ENCODE peak calls at places on chromosome 9, in six cellular contexts. V is A549, I is HepG2, N is K562, C is endothelial cell of umbilical vein, Z is GM12878. L is an unnamed sample.

GRCh38 chr9:117160254-117160653 is 254.6 kb downstream of the ASTN2 start:
- DNase-seq in C (no peak), V (no peak), I (no peak), Z (no peak), N (no peak), L (peak)

GRCh38 chr9:13388157-13388556 is 108.7 kb upstream of the MPDZ start:
- DNase-seq in N (no peak), V (no peak), I (no peak), Z (no peak), C (no peak), L (no peak)

GRCh38 chr9:127249877-127250276 is 14.7 kb upstream of the GARNL3 start:
- DNase-seq in I (no peak), Z (no peak), N (no peak), C (no peak), V (no peak), L (peak)

GRCh38 chr9:38226491-38226951 is 157.5 kb upstream of the SHB start:
- DNase-seq in C (no peak), V (no peak), N (peak), Z (no peak), I (peak), L (peak)

GRCh38 chr9:78566948-78567675 is 270.2 kb downstream of the PSAT1 start:
- DNase-seq in V (no peak), Z (no peak), I (no peak), N (no peak), C (no peak), L (no peak)

GRCh38 chr9:37239921-37240320 is 119.5 kb downstream of the ZCCHC7 start:
- DNase-seq in C (no peak), Z (no peak), I (no peak), V (no peak), N (no peak), L (no peak)

GRCh38 chr9:107841078-107841477 is 351.5 kb upstream of the KLF4 start:
- DNase-seq in Z (no peak), C (no peak), I (no peak), V (no peak), N (no peak), L (peak)

GRCh38 chr9:32701321-32702022 is 66.0 kb upstream of the TAF1L start:
- DNase-seq in N (no peak), I (no peak), C (no peak), V (no peak), Z (no peak), L (no peak)

GRCh38 chr9:95211028-95211427 is 106.5 kb downstream of the FANCC start:
- DNase-seq in N (peak), I (no peak), V (no peak), C (no peak), Z (no peak), L (no peak)

GRCh38 chr9:33106827-33107621 is 30.6 kb upstream of the SMU1 start:
- DNase-seq in I (no peak), N (peak), C (peak), V (no peak), Z (no peak), L (no peak)

GRCh38 chr9:12843735-12844134 is 68.9 kb downstream of the LURAP1L start:
- DNase-seq in V (no peak), Z (no peak), C (no peak), I (no peak), N (no peak), L (no peak)

GRCh38 chr9:2248768-2249167 is 233.6 kb downstream of the SMARCA2 start:
- DNase-seq in V (no peak), I (no peak), Z (no peak), C (no peak), N (no peak), L (no peak)

GRCh38 chr9:133235549-133236222 is 26.6 kb upstream of the OBP2B start:
- DNase-seq in I (no peak), V (no peak), N (no peak), Z (no peak), C (no peak), L (no peak)

GRCh38 chr9:91222457-91222856 is 139.3 kb downstream of the AUH start:
- DNase-seq in V (no peak), I (no peak), C (no peak), Z (no peak), N (no peak), L (no peak)

GRCh38 chr9:126906086-126906485 is 8.5 kb upstream of the RALGPS1 start:
- DNase-seq in Z (no peak), C (no peak), I (no peak), V (no peak), N (no peak), L (no peak)

GRCh38 chr9:7174884-7175283 is 417.1 kb downstream of the KDM4C start:
- DNase-seq in N (no peak), Z (no peak), I (no peak), V (peak), C (no peak), L (peak)

GRCh38 chr9:108184941-108185340 is 670.8 kb downstream of the ACTL7B start:
- DNase-seq in C (peak), V (no peak), I (no peak), Z (no peak), N (no peak), L (no peak)

GRCh38 chr9:129254566-129255287 is 76.7 kb upstream of the IER5L start:
- DNase-seq in V (no peak), N (no peak), Z (no peak), C (no peak), I (no peak), L (no peak)

GRCh38 chr9:138073408-138073807 is 195.8 kb downstream of the CACNA1B start:
- DNase-seq in I (no peak), N (no peak), Z (no peak), C (no peak), V (no peak), L (no peak)

GRCh38 chr9:112640311-112640710 is 77.6 kb downstream of the INIP start:
- DNase-seq in V (no peak), N (no peak), I (no peak), C (no peak), Z (no peak), L (no peak)

DNA sequence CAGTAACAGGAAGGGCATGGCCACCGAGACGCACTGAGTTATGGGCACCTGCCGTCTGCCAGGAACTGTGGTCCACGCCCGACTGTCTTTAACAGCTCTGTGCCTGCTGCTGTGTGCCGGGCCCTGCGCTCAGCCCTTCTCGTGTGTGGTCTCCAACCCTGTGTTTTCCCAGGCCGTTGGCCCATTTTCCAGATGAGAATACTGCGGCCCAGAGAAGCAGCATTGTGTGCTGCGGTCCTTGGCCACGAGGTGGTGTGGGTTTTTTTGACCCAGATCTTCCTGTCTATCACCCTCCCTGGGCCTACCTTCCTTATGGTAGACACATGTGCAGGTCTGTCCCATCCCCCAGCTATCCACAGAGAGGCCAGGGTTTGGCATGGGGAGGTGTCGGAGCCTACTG is 47.0 kb downstream of the RXRA start:
- DNase-seq in Z (no peak), C (no peak), V (no peak), N (no peak), I (no peak), L (peak)
- TF ChIP-seq CTCF in Z (no peak), C (no peak), V (no peak), N (peak), I (no peak), L (peak)

GRCh38 chr9:93948456-93949072 is 6.6 kb downstream of the BARX1 start:
- DNase-seq in Z (no peak), I (no peak), V (no peak), C (no peak), N (no peak), L (peak)
- H3K4me3 ChIP-seq in Z (no peak), I (no peak), V (no peak), C (no peak), N (no peak), L (no peak)

GRCh38 chr9:130426467-130426773 is 18.3 kb upstream of the ASS1 start:
- DNase-seq in C (no peak), V (no peak), I (no peak), N (no peak), Z (no peak), L (peak)
- TF ChIP-seq MYC in C (no peak), V (no peak), I (no peak), N (no peak), Z (no peak), L (no peak)

GRCh38 chr9:34119713-34120112 is 6.8 kb downstream of the DCAF12 start:
- DNase-seq in I (no peak), C (no peak), Z (no peak), N (no peak), V (no peak), L (no peak)
- TF ChIP-seq CTCF in I (no peak), C (no peak), Z (no peak), N (no peak), V (no peak), L (no peak)

GRCh38 chr9:136681945-136682699 is 5.1 kb downstream of the AGPAT2 start:
- DNase-seq in Z (no peak), C (no peak), I (no peak), N (no peak), V (no peak), L (no peak)

GRCh38 chr9:136683755-136684154 is 3.5 kb downstream of the AGPAT2 start:
- DNase-seq in V (no peak), C (no peak), N (no peak), I (no peak), Z (no peak), L (no peak)

GRCh38 chr9:136682710-136683109 is 4.5 kb downstream of the AGPAT2 start:
- DNase-seq in N (no peak), V (no peak), C (no peak), I (no peak), Z (no peak), L (no peak)

GRCh38 chr9:136684339-136684738 is 2.9 kb downstream of the AGPAT2 start:
- DNase-seq in C (no peak), Z (no peak), V (no peak), I (no peak), N (no peak), L (no peak)

GRCh38 chr9:136683173-136683745 is 4.0 kb downstream of the AGPAT2 start:
- DNase-seq in Z (no peak), I (no peak), V (no peak), N (no peak), C (no peak), L (no peak)
- H3K4me3 ChIP-seq in Z (no peak), I (no peak), V (no peak), N (no peak), C (no peak), L (no peak)

GRCh38 chr9:114287001-114287762 is 35.7 kb upstream of the ORM1 start:
- DNase-seq in V (no peak), C (no peak), N (no peak), I (no peak), Z (no peak), L (no peak)
- TF ChIP-seq MYC in V (no peak), C (no peak), N (no peak), I (no peak), Z (no peak), L (no peak)

GRCh38 chr9:101727621-101728524 is 10.6 kb downstream of the GRIN3A start:
- DNase-seq in N (peak), I (peak), Z (no peak), V (peak), C (no peak), L (peak)
- TF ChIP-seq CTCF in N (peak), I (peak), Z (peak), V (peak), C (peak), L (peak)

DNA sequence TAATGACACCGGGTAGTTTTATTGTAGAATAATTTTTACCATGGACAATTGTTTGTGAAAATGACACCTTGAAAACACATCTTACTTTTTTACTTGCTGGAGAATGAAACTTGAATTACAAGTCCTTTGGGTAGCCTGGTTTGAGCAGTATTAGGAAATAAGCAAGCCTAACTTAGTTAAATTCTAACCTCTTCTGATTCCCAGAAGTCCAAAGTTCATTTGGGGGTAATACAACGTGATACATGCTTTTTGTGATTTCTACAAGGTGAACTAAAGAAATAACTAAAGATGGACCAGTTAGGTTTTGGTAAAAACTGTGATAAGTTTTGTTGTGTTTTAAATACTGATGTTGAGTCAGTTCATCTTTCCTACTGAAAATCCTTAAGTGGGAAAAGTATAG is 135.4 kb upstream of the DMRT1 start:
- DNase-seq in C (no peak), I (peak), N (no peak), Z (no peak), V (no peak), L (peak)
- H3K4me3 ChIP-seq in C (peak), I (peak), N (no peak), Z (no peak), V (no peak), L (peak)

GRCh38 chr9:89811356-89811755 is 206.5 kb downstream of the GADD45G start:
- DNase-seq in I (no peak), N (no peak), V (no peak), C (no peak), Z (no peak), L (no peak)
- TF ChIP-seq MYC in I (no peak), N (no peak), V (no peak), C (no peak), Z (no peak), L (no peak)